ENCODE peak calls at places on chromosomes 12 and 14, in eight cellular contexts. Z is coronary artery, W is Panc1, I is aorta, M is epithelial cell of prostate, H is OCI-LY7, U is thoracic aorta, O is uterus. L is an unnamed sample.

GRCh38 chr12:11650697-11651281 is 1.3 kb downstream of the ETV6 start:
- DNase-seq in Z (no peak), W (no peak), I (no peak), M (no peak), H (peak; percentile 57), U (no peak), O (no peak), L (no peak)

GRCh38 chr14:38553586-38553985 is 297.7 kb upstream of the CLEC14A start:
- DNase-seq in Z (no peak), W (no peak), I (no peak), M (no peak), H (no peak), U (no peak), O (no peak), L (no peak)

GRCh38 chr12:107760207-107760816 is 625 bp downstream of the PRDM4 start:
- DNase-seq in Z (peak; percentile 77), W (no peak), I (peak; percentile 79), M (no peak), H (peak; percentile 55), U (no peak), O (peak; percentile 19), L (peak; percentile 18)

GRCh38 chr14:96299441-96299840 is 43.4 kb downstream of the BDKRB1 start:
- DNase-seq in Z (no peak), W (no peak), I (no peak), M (no peak), H (no peak), U (no peak), O (no peak), L (no peak)

GRCh38 chr12:51528852-51529545 is 62.0 kb upstream of the SCN8A start:
- DNase-seq in Z (no peak), W (no peak), I (no peak), M (no peak), H (no peak), U (no peak), O (no peak), L (no peak)

GRCh38 chr12:80939231-80939950 is 1.7 kb upstream of the LIN7A start:
- DNase-seq in Z (no peak), W (no peak), I (no peak), M (no peak), H (no peak), U (no peak), O (no peak), L (no peak)

GRCh38 chr14:39154594-39155189 is 15.4 kb downstream of the TRAPPC6B start:
- DNase-seq in Z (no peak), W (no peak), I (no peak), M (no peak), H (no peak), U (no peak), O (no peak), L (no peak)

GRCh38 chr14:94342334-94342934 is 19.3 kb upstream of the SERPINA6 start:
- DNase-seq in Z (no peak), W (peak; percentile 93), I (peak; percentile 90), M (peak; percentile 99), H (no peak), U (peak; percentile 77), O (peak; percentile 76), L (peak; percentile 95)

GRCh38 chr12:109994262-109995175 is 1.6 kb downstream of the GIT2 start:
- DNase-seq in Z (no peak), W (no peak), I (no peak), M (no peak), H (peak; percentile 66), U (no peak), O (no peak), L (no peak)

GRCh38 chr12:95182868-95183415 is 34.3 kb downstream of the FGD6 start:
- DNase-seq in Z (no peak), W (no peak), I (no peak), M (no peak), H (no peak), U (no peak), O (no peak), L (peak; percentile 29)

GRCh38 chr14:39289523-39289922 is 55.8 kb downstream of the MIA2 start:
- DNase-seq in Z (no peak), W (no peak), I (no peak), M (no peak), H (no peak), U (no peak), O (no peak), L (no peak)

GRCh38 chr12:87930033-87930432 is 99.2 kb downstream of the C12orf50 start:
- DNase-seq in Z (no peak), W (no peak), I (no peak), M (peak; percentile 37), H (no peak), U (no peak), O (no peak), L (peak; percentile 20)

GRCh38 chr12:42039146-42039545 is 105.5 kb downstream of the GXYLT1 start:
- DNase-seq in Z (no peak), W (no peak), I (no peak), M (no peak), H (no peak), U (no peak), O (no peak), L (peak; percentile 74)

GRCh38 chr14:96255501-96256366 is at the start of gene BDKRB1:
- DNase-seq in Z (no peak), W (no peak), I (no peak), M (no peak), H (no peak), U (no peak), O (no peak), L (peak; percentile 67)

GRCh38 chr12:104721065-104721458 is 237.0 kb downstream of the SLC41A2 start:
- DNase-seq in Z (no peak), W (no peak), I (peak; percentile 57), M (no peak), H (no peak), U (no peak), O (no peak), L (no peak)

DNA sequence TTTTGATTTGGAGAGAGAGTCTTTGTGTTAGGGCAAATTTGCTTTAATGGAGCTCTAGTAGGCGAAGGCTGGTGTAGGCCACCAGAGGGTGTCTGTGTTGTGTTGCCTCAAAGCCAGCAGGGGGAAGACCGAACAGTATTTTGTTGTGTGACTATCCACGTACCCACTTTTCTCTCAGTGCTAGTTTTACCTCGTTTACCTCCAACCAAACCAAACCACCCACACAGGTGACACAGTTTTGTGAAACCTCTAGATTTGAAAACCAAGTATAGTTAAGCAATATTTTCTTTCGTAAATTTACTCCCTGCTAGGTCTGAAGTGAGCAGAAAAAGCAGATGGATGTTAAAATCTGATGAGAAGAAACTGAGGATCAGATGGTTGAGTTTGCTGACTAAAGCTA is 36.3 kb upstream of the NPFF start:
- DNase-seq in Z (no peak), W (peak; percentile 64), I (no peak), M (no peak), H (peak; percentile 78), U (no peak), O (peak; percentile 66), L (peak; percentile 59)
- H3K27ac ChIP-seq in Z (peak overlapping the region; percentile 71), W (peak overlapping the region; percentile 56), I (peak overlapping the region; percentile 88), M (peak overlapping the region; percentile 16), H (no peak overlapping the region), U (peak overlapping the region; percentile 35), O (peak overlapping the region; percentile 85), L (no peak overlapping the region)

DNA sequence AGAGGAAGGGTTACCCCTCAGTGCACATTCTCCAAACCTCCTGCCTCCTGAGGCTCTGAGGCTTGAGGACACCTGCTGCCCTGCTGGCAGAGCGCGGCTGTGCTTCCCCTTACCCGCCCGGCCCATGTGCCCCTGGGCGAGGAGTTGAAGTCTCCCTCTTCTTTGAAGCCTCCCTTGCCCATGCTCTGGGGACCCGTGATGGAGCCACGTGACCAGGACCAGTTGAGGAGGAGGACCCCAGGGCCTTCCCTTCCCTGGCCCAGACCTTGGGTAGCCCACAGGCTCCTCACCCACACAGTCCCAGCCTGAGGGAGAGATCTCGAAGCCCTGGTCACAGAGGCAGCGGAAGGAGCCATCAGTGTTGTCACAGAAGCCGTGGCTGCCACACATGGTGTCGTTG is 12.8 kb downstream of the ISCA2 start:
- DNase-seq in Z (peak; percentile 69), W (no peak), I (no peak), M (no peak), H (peak; percentile 66), U (no peak), O (no peak), L (no peak)
- H3K27ac ChIP-seq in Z (peak overlapping the region; percentile 6), W (no peak overlapping the region), I (no peak overlapping the region), M (no peak overlapping the region), H (no peak overlapping the region), U (no peak overlapping the region), O (no peak overlapping the region), L (peak overlapping the region; percentile 51)

DNA sequence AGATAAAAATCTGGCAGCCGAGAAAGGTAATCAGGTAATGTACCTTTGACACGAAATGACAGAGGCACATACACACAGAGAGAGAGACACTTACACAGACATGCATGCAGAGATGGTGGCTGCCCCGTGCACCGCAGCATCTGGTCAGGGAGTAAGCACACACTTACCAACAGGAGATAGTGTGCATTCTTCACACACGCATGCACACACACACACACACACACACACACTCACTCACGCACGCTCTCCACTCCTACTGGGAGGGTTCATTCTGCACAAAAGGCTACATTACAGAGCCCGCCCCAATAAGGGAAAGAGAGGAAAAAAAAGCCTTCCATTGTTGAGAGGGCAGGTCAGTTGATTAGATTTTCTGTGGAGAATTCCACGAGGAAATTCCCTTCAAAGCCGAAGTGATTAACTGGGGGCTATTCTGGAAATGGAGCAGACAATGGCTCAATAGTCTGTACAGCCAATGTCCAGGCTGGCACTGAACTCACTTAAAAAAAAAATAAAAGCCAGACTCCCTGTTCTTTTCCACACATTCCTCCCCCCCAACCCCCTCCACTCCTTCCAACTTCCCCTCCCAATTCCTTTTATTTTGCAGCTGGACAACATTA is 1.4 kb upstream of the SOX5 start:
- DNase-seq in Z (no peak), W (no peak), I (no peak), M (no peak), H (no peak), U (no peak), O (peak; percentile 20), L (no peak)
- H3K27ac ChIP-seq in Z (peak overlapping the region; percentile 15), W (no peak overlapping the region), I (peak overlapping the region; percentile 1), M (no peak overlapping the region), H (no peak overlapping the region), U (peak overlapping the region; percentile 34), O (no peak overlapping the region), L (no peak overlapping the region)

GRCh38 chr12:93256258-93256969 is 121.3 kb upstream of the NUDT4 start:
- DNase-seq in Z (no peak), W (no peak), I (no peak), M (no peak), H (no peak), U (no peak), O (no peak), L (no peak)
- H3K27ac ChIP-seq in Z (peak overlapping the region; percentile 19), W (no peak overlapping the region), I (peak overlapping the region; percentile 8), M (no peak overlapping the region), H (no peak overlapping the region), U (peak overlapping the region; percentile 41), O (no peak overlapping the region), L (no peak overlapping the region)

DNA sequence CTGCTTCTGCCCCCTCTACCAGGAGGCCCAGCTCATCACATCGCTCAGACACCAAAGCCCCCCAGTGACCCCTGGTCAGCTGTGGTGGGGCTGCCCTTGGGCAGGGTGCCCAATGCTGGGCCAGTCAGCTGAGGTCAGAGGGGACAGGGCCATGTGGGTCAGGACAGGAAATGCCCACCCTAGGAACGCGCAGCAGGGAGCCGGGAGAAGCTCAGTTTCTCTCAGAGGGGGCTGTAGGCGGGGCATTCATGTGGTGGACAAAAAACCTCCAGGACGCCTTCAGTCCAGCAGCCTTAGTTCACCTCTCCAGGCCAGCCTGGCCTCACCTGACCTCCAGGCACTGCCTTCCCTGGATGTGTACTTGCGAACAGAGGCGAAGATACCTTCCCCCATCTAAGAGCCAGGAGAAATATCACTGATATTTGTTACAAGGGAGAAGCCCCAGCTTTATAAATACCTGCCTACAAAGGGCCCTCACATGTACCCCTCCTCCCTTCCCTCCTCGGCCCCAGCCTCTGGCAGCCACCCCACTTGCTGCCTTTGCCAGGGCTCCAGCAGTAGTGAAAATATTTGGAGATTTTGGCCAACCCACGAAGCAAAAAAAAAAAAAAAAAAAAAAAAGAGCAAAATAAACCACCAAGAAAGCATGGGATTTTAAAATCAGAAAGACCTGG is 41.9 kb upstream of the PLEKHG6 start:
- DNase-seq in Z (no peak), W (no peak), I (peak; percentile 83), M (no peak), H (no peak), U (no peak), O (no peak), L (no peak)
- H3K27ac ChIP-seq in Z (no peak overlapping the region), W (no peak overlapping the region), I (no peak overlapping the region), M (no peak overlapping the region), H (no peak overlapping the region), U (no peak overlapping the region), O (no peak overlapping the region), L (no peak overlapping the region)